ENCODE peak calls at places on chromosome 19, in four cellular contexts. Q is WTC11, L is GM12878, V is HepG2. R is an unnamed sample.

GRCh38 chr19:39474139-39474620 is 6.5 kb upstream of the TIMM50 start:
- DNase-seq in Q (peak; percentile 90), L (no peak), V (peak; percentile 30), R (peak; percentile 72)

GRCh38 chr19:1554968-1555801 is 12.9 kb downstream of the MEX3D start:
- DNase-seq in Q (no peak), L (no peak), V (no peak), R (no peak)

GRCh38 chr19:39969681-39970423 is 1.1 kb upstream of the PSMC4 start:
- DNase-seq in V (no peak), L (no peak), Q (no peak), R (no peak)

GRCh38 chr19:57419439-57419838 is 8.5 kb downstream of the ZNF17 start:
- DNase-seq in L (no peak), V (no peak), Q (no peak), R (no peak)

GRCh38 chr19:7535993-7536685 is 622 bp downstream of the PNPLA6 start:
- DNase-seq in L (no peak), Q (no peak), V (no peak), R (no peak)

GRCh38 chr19:30790048-30790680 is 418.0 kb downstream of the ZNF536 start:
- DNase-seq in V (no peak), L (no peak), Q (no peak), R (no peak)

GRCh38 chr19:31378404-31378803 is 29.2 kb upstream of the TSHZ3 start:
- DNase-seq in Q (no peak), V (peak; percentile 4), L (no peak), R (peak; percentile 6)

GRCh38 chr19:53977429-53977990 is 13.9 kb upstream of the CACNG6 start:
- DNase-seq in L (no peak), Q (peak; percentile 82), V (peak; percentile 71), R (peak; percentile 75)

GRCh38 chr19:38440592-38440991 is 7.1 kb downstream of the RYR1 start:
- DNase-seq in L (no peak), Q (no peak), V (no peak), R (no peak)

GRCh38 chr19:50851620-50852019 is 3.1 kb upstream of the KLK3 start:
- DNase-seq in V (no peak), Q (no peak), L (no peak), R (no peak)

GRCh38 chr19:47284324-47284899 is 9.7 kb downstream of the INAFM1 start:
- DNase-seq in L (no peak), V (peak; percentile 53), Q (no peak), R (peak; percentile 34)
- TF ChIP-seq NR2C2 in L (no peak), V (no peak), Q (no peak), R (no peak)

DNA sequence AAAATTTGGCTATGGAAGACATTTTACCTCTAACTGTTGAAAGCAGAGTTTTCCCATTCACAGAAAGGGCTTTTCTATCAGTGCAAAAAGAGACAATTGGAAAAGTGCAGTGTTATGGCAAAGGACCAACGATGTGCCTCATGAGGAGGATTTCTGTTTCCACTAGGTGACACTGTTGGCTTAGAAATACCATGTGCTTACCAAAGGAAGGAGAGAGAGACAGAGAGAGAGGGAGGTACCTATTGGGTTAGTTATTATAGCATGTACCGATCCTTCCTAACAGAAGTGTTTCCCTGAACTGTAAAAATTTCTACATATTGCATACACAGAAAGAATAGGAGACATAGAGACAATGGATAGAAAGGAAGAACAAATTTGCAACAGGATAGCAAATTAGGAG is 23.9 kb upstream of the PSG4 start:
- DNase-seq in L (no peak), Q (no peak), V (peak; percentile 25), R (peak; percentile 46)
- TF ChIP-seq USF2 in L (no peak), Q (no peak), V (no peak), R (no peak)

GRCh38 chr19:536031-536880 is 4.7 kb downstream of the CDC34 start:
- DNase-seq in Q (no peak), V (no peak), L (no peak), R (peak; percentile 23)

GRCh38 chr19:535017-535835 is 3.7 kb downstream of the CDC34 start:
- DNase-seq in L (no peak), V (no peak), Q (no peak), R (no peak)

GRCh38 chr19:539429-540030 is 4.3 kb upstream of the GZMM start:
- DNase-seq in L (no peak), V (no peak), Q (no peak), R (peak; percentile 9)

GRCh38 chr19:538641-539428 is 5.0 kb upstream of the GZMM start:
- DNase-seq in Q (no peak), V (no peak), L (no peak), R (no peak)

DNA sequence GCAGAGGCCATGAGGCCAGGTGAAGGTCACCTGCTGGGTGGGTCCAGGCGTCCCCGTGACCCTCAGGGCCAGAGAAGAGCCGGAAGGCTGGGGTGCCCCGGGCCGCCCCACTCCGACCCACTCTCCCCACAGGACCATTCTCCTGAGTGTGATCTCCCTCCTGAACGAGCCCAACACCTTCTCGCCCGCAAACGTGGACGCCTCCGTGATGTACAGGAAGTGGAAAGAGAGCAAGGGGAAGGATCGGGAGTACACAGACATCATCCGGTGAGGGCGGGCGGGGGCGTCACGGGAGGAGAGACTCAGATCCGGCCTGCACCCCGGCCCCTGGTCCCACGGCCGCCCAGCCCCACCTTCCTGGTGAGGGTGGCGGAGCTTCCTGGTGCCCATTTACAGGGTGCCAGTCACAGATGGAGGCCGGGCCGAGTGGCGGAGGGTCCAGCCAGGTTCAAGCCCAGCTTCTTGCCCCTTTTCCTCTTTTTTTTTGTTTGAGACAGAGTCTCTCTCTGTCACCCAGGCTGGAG is 5.4 kb downstream of the CDC34 start:
- DNase-seq in L (no peak), Q (no peak), V (no peak), R (no peak)
- TF ChIP-seq NR2C2 in L (no peak), Q (no peak), V (no peak), R (no peak)

DNA sequence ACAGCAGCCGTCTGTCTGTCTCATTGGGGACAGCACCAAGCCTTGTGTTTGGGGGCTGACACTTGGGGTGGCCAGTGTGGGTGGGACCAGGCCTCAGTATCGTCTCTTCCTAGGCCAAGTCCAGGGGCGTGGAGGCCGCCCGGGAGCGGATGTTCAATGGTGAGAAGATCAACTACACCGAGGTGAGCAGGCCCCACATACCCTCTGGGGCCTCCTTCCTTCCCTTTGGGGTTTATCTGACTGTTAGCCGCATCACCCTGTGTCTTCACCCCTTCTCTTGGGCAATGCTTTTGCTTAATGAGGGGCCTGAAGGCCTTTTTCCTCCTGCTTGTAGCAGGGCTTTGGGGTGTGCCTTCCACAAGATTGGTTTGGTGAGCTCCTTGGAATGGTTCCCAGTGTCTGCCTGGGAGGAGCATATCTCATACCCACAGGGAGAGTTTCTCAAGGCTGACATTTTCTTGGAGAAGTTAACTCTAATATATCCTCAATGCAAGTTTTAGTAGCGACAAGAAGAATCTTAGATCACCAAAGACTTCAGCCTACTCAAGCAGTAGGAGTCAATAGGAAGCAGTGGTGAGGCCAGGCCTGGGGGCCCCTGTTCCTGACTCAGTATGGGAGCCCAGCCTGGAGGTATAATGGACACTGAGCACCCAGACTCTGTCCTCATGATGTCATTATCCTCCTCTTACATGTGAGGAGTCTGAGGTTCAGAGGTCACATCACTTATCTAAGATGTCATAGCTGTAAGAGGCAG is 1.9 kb downstream of the GPI start:
- DNase-seq in L (no peak), V (no peak), Q (no peak), R (no peak)
- TF ChIP-seq USF2 in L (no peak), V (no peak), Q (no peak), R (no peak)

GRCh38 chr19:41565384-41565730 is 10.6 kb upstream of the CEACAM21 start:
- DNase-seq in Q (peak; percentile 50), V (no peak), L (no peak), R (no peak)

GRCh38 chr19:41564515-41565383 is 11.2 kb upstream of the CEACAM21 start:
- DNase-seq in V (no peak), Q (peak; percentile 51), L (no peak), R (no peak)

GRCh38 chr19:41569481-41570150 is 6.3 kb upstream of the CEACAM21 start:
- DNase-seq in V (no peak), L (no peak), Q (no peak), R (no peak)

DNA sequence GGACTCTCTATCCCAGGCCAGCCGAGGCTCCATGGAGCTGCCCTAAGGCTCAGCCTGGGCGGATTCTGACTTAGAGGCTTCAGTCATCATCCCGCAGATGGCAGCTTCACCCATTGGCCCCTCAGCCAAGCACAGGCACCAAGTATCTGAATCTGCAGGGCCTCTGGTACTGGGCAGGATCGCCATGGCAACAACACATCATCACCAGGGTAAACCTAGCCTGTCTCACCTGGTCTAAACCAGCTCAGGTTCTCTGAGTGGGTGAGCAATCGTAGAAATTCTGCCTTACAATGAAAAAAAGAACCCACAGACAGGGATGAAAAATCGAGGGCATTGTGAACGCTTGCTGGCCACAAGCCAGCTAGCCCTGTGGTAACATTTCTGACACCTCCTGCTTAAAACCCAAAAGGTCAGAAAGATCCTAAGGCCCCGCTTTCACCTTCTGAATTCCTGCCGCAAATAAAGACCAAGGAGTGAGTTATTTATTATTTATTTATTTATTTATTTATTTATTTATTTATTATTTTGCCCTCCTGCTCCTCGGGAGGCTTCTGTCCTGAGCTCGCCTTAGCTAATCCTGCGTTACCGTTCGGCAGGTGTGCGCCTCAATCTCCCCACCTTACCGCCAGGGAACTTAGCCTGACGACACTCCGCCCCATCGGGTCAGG is 12.0 kb upstream of the CEACAM21 start:
- DNase-seq in L (no peak), V (no peak), Q (peak; percentile 48), R (no peak)
- TF ChIP-seq NR2C2 in L (no peak), V (no peak), Q (no peak), R (no peak)